ENCODE peak calls at places on chromosomes 12 and 14, in five cellular contexts. F, Q, V, P and D are unnamed samples.

GRCh38 chr12:52058631-52059324 is 7.5 kb downstream of the NR4A1 start:
- DNase-seq in F (no peak), Q (no peak), V (no peak), P (no peak), D (peak)

GRCh38 chr14:74941676-74942097 is 13.7 kb downstream of the PGF start:
- DNase-seq in F (peak), Q (peak), V (peak), P (no peak), D (no peak)

GRCh38 chr14:102320033-102320660 is 601 bp downstream of the ZNF839 start:
- DNase-seq in F (peak), Q (no peak), V (no peak), P (peak), D (peak)

GRCh38 chr12:113328368-113328889 is 6.5 kb downstream of the SLC8B1 start:
- DNase-seq in F (no peak), Q (no peak), V (no peak), P (no peak), D (no peak)

GRCh38 chr14:52090936-52091335 is 22.1 kb upstream of the NID2 start:
- DNase-seq in F (no peak), Q (no peak), V (no peak), P (no peak), D (no peak)

GRCh38 chr12:56221233-56221756 is 427 bp downstream of the RNF41 start:
- DNase-seq in F (no peak), Q (no peak), V (peak), P (no peak), D (peak)

GRCh38 chr14:76720382-76720813 is 40.9 kb upstream of the VASH1 start:
- DNase-seq in F (peak), Q (no peak), V (peak), P (peak), D (no peak)

GRCh38 chr12:132444957-132445883 is 44.7 kb upstream of the FBRSL1 start:
- DNase-seq in F (peak), Q (peak), V (peak), P (peak), D (peak)

GRCh38 chr14:55237999-55238680 is 33.1 kb upstream of the FBXO34 start:
- DNase-seq in F (no peak), Q (no peak), V (no peak), P (no peak), D (no peak)

GRCh38 chr12:108468149-108468968 is 46.7 kb upstream of the FICD start:
- DNase-seq in F (peak), Q (no peak), V (no peak), P (peak), D (no peak)

GRCh38 chr14:61894452-61895077 is 132.3 kb downstream of the SNAPC1 start:
- DNase-seq in F (peak), Q (peak), V (peak), P (peak), D (no peak)

GRCh38 chr14:65483647-65484046 is 71.1 kb downstream of the FUT8 start:
- DNase-seq in F (peak), Q (no peak), V (no peak), P (no peak), D (no peak)

GRCh38 chr14:99872786-99873440 is 79.7 kb downstream of the EML1 start:
- DNase-seq in F (no peak), Q (no peak), V (peak), P (no peak), D (no peak)

GRCh38 chr14:81178063-81178462 is 42.7 kb downstream of the GTF2A1 start:
- DNase-seq in F (peak), Q (no peak), V (no peak), P (no peak), D (no peak)

GRCh38 chr14:56555921-56556570 is 23.6 kb upstream of the TMEM260 start:
- DNase-seq in F (peak), Q (no peak), V (no peak), P (peak), D (no peak)

GRCh38 chr12:78977463-78977862 is 112.9 kb downstream of the SYT1 start:
- DNase-seq in F (no peak), Q (no peak), V (no peak), P (no peak), D (no peak)

GRCh38 chr12:62260733-62261683 is 804 bp downstream of the USP15 start:
- DNase-seq in F (peak), Q (peak), V (peak), P (peak), D (peak)

GRCh38 chr12:1189163-1189562 is 198.1 kb downstream of the ERC1 start:
- DNase-seq in F (no peak), Q (no peak), V (no peak), P (no peak), D (no peak)

GRCh38 chr12:124737040-124737419 is 126.6 kb downstream of the SCARB1 start:
- DNase-seq in F (no peak), Q (no peak), V (no peak), P (peak), D (no peak)